ENCODE peak calls at places on chromosomes 4 and X, in ten cellular contexts. One of them, this sample, is unnamed.

GRCh38 chr4:79181190-79181589 is 144.7 kb downstream of the NAA11 start:
- DNase-seq in lower leg skin: no peak
- DNase-seq in PC-9: no peak
- DNase-seq in cardiac fibroblast: no peak
- DNase-seq in B cell: no peak
- DNase-seq in BJ: no peak
- DNase-seq in pancreas: no peak
- DNase-seq in CD8-positive, alpha-beta T cell: no peak
- DNase-seq in nephron progenitor cell: peak
- DNase-seq in progenitor cell of endocrine pancreas: no peak
- DNase-seq in this sample: no peak

GRCh38 chr4:144734522-144734921 is 88.6 kb downstream of the HHIP start:
- DNase-seq in lower leg skin: no peak
- DNase-seq in PC-9: peak
- DNase-seq in cardiac fibroblast: peak
- DNase-seq in B cell: no peak
- DNase-seq in BJ: peak
- DNase-seq in pancreas: no peak
- DNase-seq in CD8-positive, alpha-beta T cell: no peak
- DNase-seq in nephron progenitor cell: peak
- DNase-seq in progenitor cell of endocrine pancreas: no peak
- DNase-seq in this sample: no peak

GRCh38 chrX:101931104-101931493 is 728 bp downstream of the ZMAT1 start:
- DNase-seq in lower leg skin: no peak
- DNase-seq in PC-9: no peak
- DNase-seq in cardiac fibroblast: no peak
- DNase-seq in B cell: no peak
- DNase-seq in BJ: no peak
- DNase-seq in pancreas: no peak
- DNase-seq in CD8-positive, alpha-beta T cell: no peak
- DNase-seq in nephron progenitor cell: no peak
- DNase-seq in progenitor cell of endocrine pancreas: no peak
- DNase-seq in this sample: no peak

GRCh38 chr4:3515646-3516045 is 16.6 kb downstream of the LRPAP1 start:
- DNase-seq in lower leg skin: no peak
- DNase-seq in PC-9: no peak
- DNase-seq in cardiac fibroblast: no peak
- DNase-seq in B cell: no peak
- DNase-seq in BJ: no peak
- DNase-seq in pancreas: no peak
- DNase-seq in CD8-positive, alpha-beta T cell: no peak
- DNase-seq in nephron progenitor cell: no peak
- DNase-seq in progenitor cell of endocrine pancreas: no peak
- DNase-seq in this sample: no peak

GRCh38 chr4:74794341-74794801 is at the start of gene BTC:
- DNase-seq in lower leg skin: peak
- DNase-seq in PC-9: peak
- DNase-seq in cardiac fibroblast: peak
- DNase-seq in B cell: no peak
- DNase-seq in BJ: no peak
- DNase-seq in pancreas: peak
- DNase-seq in CD8-positive, alpha-beta T cell: no peak
- DNase-seq in nephron progenitor cell: peak
- DNase-seq in progenitor cell of endocrine pancreas: peak
- DNase-seq in this sample: peak

GRCh38 chrX:131025336-131025735 is 32.8 kb upstream of the ARHGAP36 start:
- DNase-seq in lower leg skin: no peak
- DNase-seq in PC-9: no peak
- DNase-seq in cardiac fibroblast: no peak
- DNase-seq in B cell: no peak
- DNase-seq in BJ: no peak
- DNase-seq in pancreas: no peak
- DNase-seq in CD8-positive, alpha-beta T cell: no peak
- DNase-seq in nephron progenitor cell: no peak
- DNase-seq in progenitor cell of endocrine pancreas: no peak
- DNase-seq in this sample: no peak

GRCh38 chr4:168859100-168859499 is 151.0 kb downstream of the CBR4 start:
- DNase-seq in lower leg skin: no peak
- DNase-seq in PC-9: no peak
- DNase-seq in cardiac fibroblast: no peak
- DNase-seq in B cell: no peak
- DNase-seq in BJ: no peak
- DNase-seq in pancreas: no peak
- DNase-seq in CD8-positive, alpha-beta T cell: no peak
- DNase-seq in nephron progenitor cell: no peak
- DNase-seq in progenitor cell of endocrine pancreas: no peak
- DNase-seq in this sample: no peak

GRCh38 chr4:147488551-147488950 is 7.7 kb downstream of the EDNRA start:
- DNase-seq in lower leg skin: no peak
- DNase-seq in PC-9: no peak
- DNase-seq in cardiac fibroblast: no peak
- DNase-seq in B cell: no peak
- DNase-seq in BJ: no peak
- DNase-seq in pancreas: no peak
- DNase-seq in CD8-positive, alpha-beta T cell: no peak
- DNase-seq in nephron progenitor cell: no peak
- DNase-seq in progenitor cell of endocrine pancreas: no peak
- DNase-seq in this sample: no peak

GRCh38 chrX:41027388-41027787 is 57.9 kb upstream of the USP9X start:
- DNase-seq in lower leg skin: peak
- DNase-seq in PC-9: peak
- DNase-seq in cardiac fibroblast: peak
- DNase-seq in B cell: no peak
- DNase-seq in BJ: peak
- DNase-seq in pancreas: no peak
- DNase-seq in CD8-positive, alpha-beta T cell: no peak
- DNase-seq in nephron progenitor cell: no peak
- DNase-seq in progenitor cell of endocrine pancreas: no peak
- DNase-seq in this sample: no peak

GRCh38 chr4:173319696-173320095 is 14.5 kb downstream of the HMGB2 start:
- DNase-seq in lower leg skin: no peak
- DNase-seq in PC-9: no peak
- DNase-seq in cardiac fibroblast: peak
- DNase-seq in B cell: no peak
- DNase-seq in BJ: no peak
- DNase-seq in pancreas: no peak
- DNase-seq in CD8-positive, alpha-beta T cell: no peak
- DNase-seq in nephron progenitor cell: no peak
- DNase-seq in progenitor cell of endocrine pancreas: no peak
- DNase-seq in this sample: no peak

DNA sequence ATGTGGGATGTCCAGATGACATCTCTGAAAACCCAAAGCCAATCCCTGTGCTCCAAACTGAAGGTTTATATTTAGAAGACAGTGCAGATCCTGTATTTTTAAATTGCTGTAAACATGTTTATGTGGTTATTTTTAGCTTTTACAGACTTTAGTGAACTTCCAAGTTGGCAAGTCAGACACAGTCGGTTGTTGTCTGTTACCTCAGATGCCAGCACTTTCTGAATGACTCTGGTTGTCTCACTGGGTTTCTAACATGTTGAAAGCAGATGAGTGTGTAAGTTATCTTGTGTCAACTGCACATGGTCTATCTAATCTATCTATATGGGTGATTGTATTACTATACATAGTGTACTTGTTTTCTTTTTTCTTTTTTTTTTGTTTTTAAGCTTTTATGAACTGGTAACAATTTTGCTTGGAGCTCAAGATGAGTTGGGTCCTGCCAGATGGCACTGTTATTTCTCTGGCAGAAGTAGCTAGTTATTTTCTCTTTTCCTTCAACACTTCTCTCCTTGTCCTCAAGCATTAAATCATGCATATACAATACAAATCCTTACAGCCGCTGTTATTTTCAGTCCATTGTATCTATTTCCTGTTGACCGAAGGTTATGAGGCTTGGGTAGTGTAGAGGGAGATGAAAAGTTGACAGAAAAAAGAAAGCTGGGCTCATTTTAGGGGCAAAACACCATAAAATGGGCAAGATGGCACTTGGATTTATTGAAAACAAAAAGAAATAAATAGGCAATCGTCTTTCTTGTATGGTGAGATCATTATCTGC is 66.3 kb downstream of the GAB1 start:
- DNase-seq in lower leg skin: no peak
- DNase-seq in PC-9: no peak
- DNase-seq in cardiac fibroblast: no peak
- DNase-seq in B cell: no peak
- DNase-seq in BJ: no peak
- DNase-seq in pancreas: no peak
- DNase-seq in CD8-positive, alpha-beta T cell: no peak
- DNase-seq in nephron progenitor cell: no peak
- DNase-seq in progenitor cell of endocrine pancreas: no peak
- DNase-seq in this sample: no peak
- TF ChIP-seq CTCF in lower leg skin: no peak
- TF ChIP-seq CTCF in PC-9: no peak
- TF ChIP-seq CTCF in cardiac fibroblast: no peak
- TF ChIP-seq CTCF in B cell: no peak
- TF ChIP-seq CTCF in BJ: no peak
- TF ChIP-seq CTCF in pancreas: no peak
- TF ChIP-seq CTCF in CD8-positive, alpha-beta T cell: no peak
- TF ChIP-seq CTCF in nephron progenitor cell: no peak
- TF ChIP-seq CTCF in progenitor cell of endocrine pancreas: no peak
- TF ChIP-seq CTCF in this sample: no peak

GRCh38 chr4:23718435-23718834 is 171.4 kb downstream of the PPARGC1A start:
- DNase-seq in lower leg skin: no peak
- DNase-seq in PC-9: no peak
- DNase-seq in cardiac fibroblast: no peak
- DNase-seq in B cell: no peak
- DNase-seq in BJ: no peak
- DNase-seq in pancreas: no peak
- DNase-seq in CD8-positive, alpha-beta T cell: no peak
- DNase-seq in nephron progenitor cell: no peak
- DNase-seq in progenitor cell of endocrine pancreas: no peak
- DNase-seq in this sample: no peak

GRCh38 chr4:23720556-23720955 is 169.3 kb downstream of the PPARGC1A start:
- DNase-seq in lower leg skin: no peak
- DNase-seq in PC-9: no peak
- DNase-seq in cardiac fibroblast: peak
- DNase-seq in B cell: no peak
- DNase-seq in BJ: no peak
- DNase-seq in pancreas: no peak
- DNase-seq in CD8-positive, alpha-beta T cell: no peak
- DNase-seq in nephron progenitor cell: no peak
- DNase-seq in progenitor cell of endocrine pancreas: no peak
- DNase-seq in this sample: no peak

GRCh38 chr4:23717528-23718248 is 172.2 kb downstream of the PPARGC1A start:
- DNase-seq in lower leg skin: no peak
- DNase-seq in PC-9: peak
- DNase-seq in cardiac fibroblast: peak
- DNase-seq in B cell: no peak
- DNase-seq in BJ: no peak
- DNase-seq in pancreas: no peak
- DNase-seq in CD8-positive, alpha-beta T cell: no peak
- DNase-seq in nephron progenitor cell: no peak
- DNase-seq in progenitor cell of endocrine pancreas: no peak
- DNase-seq in this sample: no peak
- TF ChIP-seq CTCF in lower leg skin: no peak
- TF ChIP-seq CTCF in PC-9: peak
- TF ChIP-seq CTCF in cardiac fibroblast: peak
- TF ChIP-seq CTCF in B cell: no peak
- TF ChIP-seq CTCF in BJ: peak
- TF ChIP-seq CTCF in pancreas: no peak
- TF ChIP-seq CTCF in CD8-positive, alpha-beta T cell: no peak
- TF ChIP-seq CTCF in nephron progenitor cell: peak
- TF ChIP-seq CTCF in progenitor cell of endocrine pancreas: peak
- TF ChIP-seq CTCF in this sample: no peak

GRCh38 chr4:113109106-113109740 is 59.8 kb downstream of the ANK2 start:
- DNase-seq in lower leg skin: no peak
- DNase-seq in PC-9: no peak
- DNase-seq in cardiac fibroblast: no peak
- DNase-seq in B cell: no peak
- DNase-seq in BJ: no peak
- DNase-seq in pancreas: no peak
- DNase-seq in CD8-positive, alpha-beta T cell: no peak
- DNase-seq in nephron progenitor cell: no peak
- DNase-seq in progenitor cell of endocrine pancreas: no peak
- DNase-seq in this sample: no peak

GRCh38 chr4:113101669-113102068 is 52.2 kb downstream of the ANK2 start:
- DNase-seq in lower leg skin: no peak
- DNase-seq in PC-9: no peak
- DNase-seq in cardiac fibroblast: peak
- DNase-seq in B cell: no peak
- DNase-seq in BJ: peak
- DNase-seq in pancreas: no peak
- DNase-seq in CD8-positive, alpha-beta T cell: no peak
- DNase-seq in nephron progenitor cell: no peak
- DNase-seq in progenitor cell of endocrine pancreas: no peak
- DNase-seq in this sample: no peak

GRCh38 chr4:113103556-113103955 is 54.1 kb downstream of the ANK2 start:
- DNase-seq in lower leg skin: no peak
- DNase-seq in PC-9: no peak
- DNase-seq in cardiac fibroblast: no peak
- DNase-seq in B cell: no peak
- DNase-seq in BJ: no peak
- DNase-seq in pancreas: no peak
- DNase-seq in CD8-positive, alpha-beta T cell: no peak
- DNase-seq in nephron progenitor cell: no peak
- DNase-seq in progenitor cell of endocrine pancreas: no peak
- DNase-seq in this sample: no peak

GRCh38 chr4:113106076-113106475 is 56.6 kb downstream of the ANK2 start:
- DNase-seq in lower leg skin: no peak
- DNase-seq in PC-9: no peak
- DNase-seq in cardiac fibroblast: peak
- DNase-seq in B cell: no peak
- DNase-seq in BJ: peak
- DNase-seq in pancreas: no peak
- DNase-seq in CD8-positive, alpha-beta T cell: no peak
- DNase-seq in nephron progenitor cell: no peak
- DNase-seq in progenitor cell of endocrine pancreas: no peak
- DNase-seq in this sample: no peak
- TF ChIP-seq CTCF in lower leg skin: no peak
- TF ChIP-seq CTCF in PC-9: peak
- TF ChIP-seq CTCF in cardiac fibroblast: peak
- TF ChIP-seq CTCF in B cell: no peak
- TF ChIP-seq CTCF in BJ: peak
- TF ChIP-seq CTCF in pancreas: no peak
- TF ChIP-seq CTCF in CD8-positive, alpha-beta T cell: no peak
- TF ChIP-seq CTCF in nephron progenitor cell: peak
- TF ChIP-seq CTCF in progenitor cell of endocrine pancreas: peak
- TF ChIP-seq CTCF in this sample: peak

DNA sequence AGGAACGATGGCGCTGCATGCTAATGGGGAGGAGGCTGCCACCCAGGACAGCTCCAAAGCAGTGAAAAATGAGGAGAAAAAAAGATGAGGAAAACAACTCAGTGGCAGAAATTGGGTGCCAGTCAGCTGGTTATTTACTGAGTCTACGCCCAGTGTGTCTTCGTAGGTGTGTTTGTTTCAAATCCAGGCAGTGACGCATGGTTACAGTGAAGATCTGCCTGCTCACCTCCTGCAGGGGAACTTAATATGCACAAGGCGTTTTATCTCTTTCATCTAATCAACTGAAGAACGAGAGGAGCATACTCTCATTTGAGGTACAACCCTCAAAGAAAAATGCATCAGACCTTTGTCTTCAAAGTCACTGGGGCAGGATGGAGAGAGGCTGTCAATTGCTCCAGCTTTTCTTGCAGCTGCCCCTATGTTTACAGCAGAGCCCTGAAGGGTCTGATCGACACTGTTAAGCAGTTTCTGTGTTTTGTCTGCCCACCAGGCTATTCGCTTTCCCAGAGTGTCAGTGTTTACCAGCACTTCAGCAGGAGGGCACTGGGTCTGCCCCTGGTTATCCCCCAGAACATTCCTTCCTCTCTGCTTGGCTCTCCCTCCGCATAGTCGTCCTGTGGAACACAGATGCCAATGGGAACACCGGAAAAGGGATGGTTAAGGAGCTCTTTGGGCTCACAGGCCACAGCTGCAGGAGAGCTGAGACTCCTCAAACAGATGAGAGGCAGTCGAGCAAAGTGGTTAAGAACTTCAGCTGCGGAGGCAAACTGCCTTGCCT is 71.1 kb upstream of the FBXW7 start:
- DNase-seq in lower leg skin: no peak
- DNase-seq in PC-9: no peak
- DNase-seq in cardiac fibroblast: no peak
- DNase-seq in B cell: no peak
- DNase-seq in BJ: no peak
- DNase-seq in pancreas: no peak
- DNase-seq in CD8-positive, alpha-beta T cell: no peak
- DNase-seq in nephron progenitor cell: no peak
- DNase-seq in progenitor cell of endocrine pancreas: no peak
- DNase-seq in this sample: no peak
- TF ChIP-seq CTCF in lower leg skin: no peak
- TF ChIP-seq CTCF in PC-9: no peak
- TF ChIP-seq CTCF in cardiac fibroblast: no peak
- TF ChIP-seq CTCF in B cell: no peak
- TF ChIP-seq CTCF in BJ: no peak
- TF ChIP-seq CTCF in pancreas: no peak
- TF ChIP-seq CTCF in CD8-positive, alpha-beta T cell: no peak
- TF ChIP-seq CTCF in nephron progenitor cell: no peak
- TF ChIP-seq CTCF in progenitor cell of endocrine pancreas: no peak
- TF ChIP-seq CTCF in this sample: no peak

This sample was measured in uterus.